ENCODE peak calls at places on chromosomes 6 and 20, in six cellular contexts. T, O, E, L, F and V are unnamed samples.

GRCh38 chr6:35552285-35552917 is 39.7 kb upstream of the TULP1 start:
- DNase-seq in L (peak; percentile 11), F (peak; percentile 40), T (no peak), O (peak; percentile 39), E (no peak), V (no peak)

GRCh38 chr20:52923123-52923543 is 49.0 kb upstream of the TSHZ2 start:
- DNase-seq in O (no peak), L (no peak), T (peak; percentile 94), E (no peak), F (no peak), V (peak; percentile 90)

GRCh38 chr6:17473554-17473953 is 80.2 kb downstream of the CAP2 start:
- DNase-seq in O (no peak), L (no peak), F (no peak), E (no peak), T (no peak), V (no peak)

GRCh38 chr6:31815025-31815838 is at the start of the genes HSPA1A and HSPA1L:
- DNase-seq in O (peak; percentile 94), F (peak; percentile 94), L (peak; percentile 97), T (peak; percentile 97), E (peak; percentile 97), V (peak; percentile 96)

GRCh38 chr20:63363981-63364536 is 2.9 kb upstream of the CHRNA4 start:
- DNase-seq in E (no peak), F (no peak), L (no peak), T (no peak), O (no peak), V (no peak)

GRCh38 chr6:26403888-26404287 is 1.8 kb downstream of the BTN3A1 start:
- DNase-seq in L (no peak), O (no peak), F (no peak), E (no peak), T (no peak), V (no peak)

GRCh38 chr6:120005292-120005976 is 655.9 kb upstream of the MAN1A1 start:
- DNase-seq in L (peak; percentile 18), F (peak; percentile 25), E (no peak), T (no peak), O (no peak), V (no peak)

GRCh38 chr20:57843941-57844625 is 134.3 kb upstream of the PMEPA1 start:
- DNase-seq in L (no peak), E (no peak), F (no peak), O (no peak), T (no peak), V (no peak)

GRCh38 chr6:11242709-11243108 is 10.2 kb upstream of the NEDD9 start:
- DNase-seq in L (no peak), F (no peak), E (no peak), O (no peak), T (no peak), V (no peak)

GRCh38 chr20:9015984-9016324 is 52.9 kb upstream of the PLCB4 start:
- DNase-seq in O (no peak), F (no peak), E (no peak), L (no peak), T (no peak), V (peak; percentile 21)

GRCh38 chr6:142187209-142187608 is 40.1 kb downstream of the VTA1 start:
- DNase-seq in O (no peak), E (no peak), T (peak; percentile 78), F (no peak), L (no peak), V (peak; percentile 62)

GRCh38 chr6:134123666-134124208 is 71.3 kb upstream of the SLC2A12 start:
- DNase-seq in E (peak; percentile 37), F (peak; percentile 53), O (no peak), L (peak; percentile 15), T (peak; percentile 82), V (peak; percentile 74)

GRCh38 chr6:106727480-106728153 is 98.2 kb downstream of the QRSL1 start:
- DNase-seq in L (no peak), E (no peak), T (no peak), F (no peak), O (no peak), V (no peak)

DNA sequence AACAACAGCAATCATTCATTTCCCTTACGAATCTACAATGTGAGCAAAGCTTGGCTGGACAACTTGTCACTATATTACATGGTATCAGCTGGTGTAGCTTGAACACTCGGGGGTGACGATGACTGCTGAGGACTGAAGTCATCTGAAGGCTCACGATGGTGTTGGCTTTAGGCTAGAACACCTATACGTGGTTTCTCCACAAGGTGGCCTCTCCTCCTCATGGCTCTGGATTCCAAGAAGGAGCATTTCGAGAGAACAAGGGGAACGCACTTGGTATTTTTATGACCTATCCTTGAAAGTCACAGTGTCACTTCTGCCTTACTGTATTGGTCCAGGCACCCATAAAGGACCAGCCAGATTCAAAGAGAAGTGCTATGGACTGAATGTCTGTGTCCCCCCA is 37.5 kb upstream of the ADGRF1 start:
- DNase-seq in E (no peak), F (no peak), T (no peak), L (no peak), O (no peak), V (no peak)
- TF ChIP-seq CTCF in E (no peak), F (no peak), T (no peak), L (peak; percentile 20), O (no peak), V (peak; percentile 25)

GRCh38 chr6:69216127-69216526 is 580.7 kb downstream of the LMBRD1 start:
- DNase-seq in F (no peak), T (no peak), L (no peak), E (no peak), O (no peak), V (no peak)

DNA sequence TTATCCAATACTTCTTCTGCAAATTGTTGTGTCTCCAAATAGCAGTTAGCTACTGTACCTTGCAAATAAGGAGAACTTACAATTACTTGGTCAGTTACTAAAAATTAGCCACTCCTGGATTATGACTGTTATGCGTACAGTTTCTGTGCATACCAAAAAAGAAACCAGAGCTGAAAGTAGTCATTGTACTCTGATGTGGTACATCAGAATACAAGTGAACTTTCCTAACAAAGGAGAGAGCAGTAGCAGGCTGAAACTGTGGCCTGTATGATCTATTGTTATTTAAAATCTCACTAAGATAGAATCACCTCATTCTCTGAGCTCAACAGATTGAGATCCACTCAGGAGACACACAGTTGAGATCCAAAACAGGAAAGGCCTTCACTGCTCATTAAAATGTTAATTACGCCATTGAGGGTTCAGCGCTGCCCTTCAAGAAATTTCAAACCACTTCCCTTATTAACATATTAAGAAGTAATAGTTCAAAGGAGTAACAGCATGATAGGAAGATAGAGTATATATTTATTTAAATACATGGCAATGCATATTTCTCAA is 576.4 kb downstream of the LMBRD1 start:
- DNase-seq in E (no peak), O (no peak), F (no peak), L (no peak), T (no peak), V (no peak)
- H3K4me3 ChIP-seq in E (no peak overlapping the region), O (no peak overlapping the region), F (no peak overlapping the region), L (no peak overlapping the region), T (no peak overlapping the region), V (no peak overlapping the region)

GRCh38 chr20:51104960-51105460 is 82.1 kb upstream of the KCNG1 start:
- DNase-seq in F (no peak), L (no peak), T (no peak), E (no peak), O (no peak), V (peak; percentile 10)
- TF ChIP-seq CTCF in F (no peak), L (no peak), T (no peak), E (no peak), O (no peak), V (no peak)

GRCh38 chr6:155100591-155100990 is 105.5 kb downstream of the TIAM2 start:
- DNase-seq in T (no peak), E (no peak), L (no peak), F (no peak), O (no peak), V (no peak)

GRCh38 chr6:155103816-155104366 is 108.8 kb downstream of the TIAM2 start:
- DNase-seq in T (no peak), O (no peak), F (no peak), E (no peak), L (no peak), V (peak; percentile 55)

DNA sequence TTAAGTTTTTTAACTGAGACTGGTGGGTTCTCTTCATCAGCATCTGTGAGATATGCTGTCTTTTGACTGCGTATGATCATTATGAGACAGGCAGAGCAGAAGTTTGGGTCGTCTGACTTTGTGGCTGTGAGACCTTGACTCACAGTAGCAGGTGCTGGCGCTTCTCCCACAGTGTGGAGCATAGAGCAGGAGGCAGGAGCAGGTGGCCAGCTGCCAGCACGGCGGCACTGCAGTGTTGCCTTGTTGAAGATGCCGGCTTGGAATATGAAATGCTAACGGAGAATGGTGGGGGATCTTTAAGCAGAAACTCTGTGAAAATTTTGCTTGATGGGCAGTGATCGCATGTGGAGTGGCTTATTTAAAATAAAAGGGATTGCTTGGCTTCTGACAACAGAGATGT is 105.0 kb downstream of the TIAM2 start:
- DNase-seq in L (no peak), O (no peak), E (no peak), T (peak; percentile 71), F (no peak), V (no peak)
- H3K4me3 ChIP-seq in L (no peak overlapping the region), O (no peak overlapping the region), E (no peak overlapping the region), T (no peak overlapping the region), F (no peak overlapping the region), V (no peak overlapping the region)

DNA sequence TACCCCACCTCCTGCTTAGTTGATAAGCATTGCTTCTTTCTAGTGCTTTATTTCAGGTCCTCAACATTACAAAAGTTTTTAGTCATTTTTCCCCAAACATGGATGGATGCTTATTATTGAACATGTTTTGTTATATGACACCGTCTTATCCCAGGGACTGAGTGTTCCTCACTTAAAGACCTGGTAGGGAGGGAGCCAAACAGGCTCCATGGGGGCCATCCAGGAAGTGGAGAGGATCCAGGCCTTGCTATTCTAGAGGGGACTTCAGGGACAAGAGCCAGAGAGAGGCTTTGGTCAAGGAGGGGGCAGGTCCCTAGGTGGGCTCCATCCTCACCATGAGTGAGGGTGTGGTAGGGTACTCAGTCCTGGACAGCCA is 7.4 kb downstream of the SLC32A1 start:
- DNase-seq in L (no peak), O (no peak), T (no peak), F (peak; percentile 32), E (no peak), V (no peak)
- TF ChIP-seq CTCF in L (peak; percentile 33), O (no peak), T (no peak), F (no peak), E (no peak), V (no peak)